ENCODE peak calls at places on chromosome 20, in four cellular contexts. Q is HepG2, M is K562, B is H1. T is an unnamed sample.

GRCh38 chr20:32433311-32434021 is 75.3 kb downstream of the ASXL1 start:
- DNase-seq in Q (no peak), M (no peak), B (no peak), T (no peak)

GRCh38 chr20:57618091-57618765 is 2.0 kb downstream of the ZBP1 start:
- DNase-seq in Q (no peak), M (no peak), B (no peak), T (peak)

GRCh38 chr20:53425481-53425880 is 168.2 kb downstream of the ZNF217 start:
- DNase-seq in B (no peak), M (no peak), Q (no peak), T (no peak)

GRCh38 chr20:59629141-59630045 is 25.1 kb downstream of the PHACTR3 start:
- DNase-seq in M (no peak), Q (no peak), B (no peak), T (no peak)

GRCh38 chr20:49510562-49511117 is 28.2 kb upstream of the KCNB1 start:
- DNase-seq in B (no peak), M (no peak), Q (no peak), T (no peak)

GRCh38 chr20:42027746-42028268 is 409.6 kb upstream of the CHD6 start:
- DNase-seq in Q (no peak), B (no peak), M (no peak), T (no peak)

GRCh38 chr20:64205611-64206026 is 41.4 kb downstream of the MYT1 start:
- DNase-seq in Q (no peak), B (no peak), M (no peak), T (no peak)

GRCh38 chr20:32006053-32006452 is 4.2 kb upstream of the CCM2L start:
- DNase-seq in B (no peak), Q (no peak), M (no peak), T (no peak)

GRCh38 chr20:2280083-2280482 is 15.7 kb upstream of the TGM3 start:
- DNase-seq in M (no peak), Q (no peak), B (no peak), T (no peak)

GRCh38 chr20:50992733-50993457 is 30.0 kb downstream of the KCNG1 start:
- DNase-seq in M (peak), B (peak), Q (peak), T (peak)

GRCh38 chr20:35013421-35014411 is 58.0 kb downstream of the MYH7B start:
- DNase-seq in B (no peak), M (no peak), Q (no peak), T (no peak)
- TF ChIP-seq RNF2 in B (no peak), M (no peak), Q (no peak), T (no peak)

GRCh38 chr20:36491901-36492617 is 49.3 kb upstream of the MYL9 start:
- DNase-seq in M (no peak), B (no peak), Q (no peak), T (no peak)
- TF ChIP-seq RNF2 in M (no peak), B (no peak), Q (no peak), T (no peak)

DNA sequence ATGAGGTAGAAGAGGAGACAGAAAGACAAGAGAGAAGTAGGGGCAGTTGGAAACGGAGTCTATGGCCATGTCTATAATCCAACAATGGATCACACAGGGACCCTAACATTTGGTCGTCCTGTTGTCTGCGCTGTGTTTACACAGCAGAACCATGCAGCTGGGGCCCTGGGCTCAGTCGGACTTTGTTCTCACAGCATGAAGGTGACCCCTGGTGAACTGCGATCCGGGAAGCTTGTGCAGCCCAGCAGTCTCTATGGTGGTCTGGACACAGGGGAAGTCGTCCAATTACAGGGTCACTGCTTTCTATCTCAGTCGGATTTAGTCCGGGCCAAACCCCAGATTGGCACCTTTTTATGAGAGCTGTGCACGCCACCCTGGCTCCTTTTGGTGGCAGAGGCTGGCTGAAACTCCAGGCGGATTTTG is 153.6 kb downstream of the FOXA2 start:
- DNase-seq in Q (peak), B (no peak), M (no peak), T (no peak)
- TF ChIP-seq RNF2 in Q (peak), B (no peak), M (no peak), T (no peak)

GRCh38 chr20:40293740-40294139 is 395.3 kb downstream of the MAFB start:
- DNase-seq in B (no peak), Q (no peak), M (no peak), T (no peak)
- TF ChIP-seq RNF2 in B (no peak), Q (no peak), M (no peak), T (no peak)

GRCh38 chr20:63150391-63150898 is 65.5 kb downstream of the YTHDF1 start:
- DNase-seq in B (no peak), Q (no peak), M (no peak), T (no peak)
- TF ChIP-seq RNF2 in B (no peak), Q (no peak), M (no peak), T (no peak)

DNA sequence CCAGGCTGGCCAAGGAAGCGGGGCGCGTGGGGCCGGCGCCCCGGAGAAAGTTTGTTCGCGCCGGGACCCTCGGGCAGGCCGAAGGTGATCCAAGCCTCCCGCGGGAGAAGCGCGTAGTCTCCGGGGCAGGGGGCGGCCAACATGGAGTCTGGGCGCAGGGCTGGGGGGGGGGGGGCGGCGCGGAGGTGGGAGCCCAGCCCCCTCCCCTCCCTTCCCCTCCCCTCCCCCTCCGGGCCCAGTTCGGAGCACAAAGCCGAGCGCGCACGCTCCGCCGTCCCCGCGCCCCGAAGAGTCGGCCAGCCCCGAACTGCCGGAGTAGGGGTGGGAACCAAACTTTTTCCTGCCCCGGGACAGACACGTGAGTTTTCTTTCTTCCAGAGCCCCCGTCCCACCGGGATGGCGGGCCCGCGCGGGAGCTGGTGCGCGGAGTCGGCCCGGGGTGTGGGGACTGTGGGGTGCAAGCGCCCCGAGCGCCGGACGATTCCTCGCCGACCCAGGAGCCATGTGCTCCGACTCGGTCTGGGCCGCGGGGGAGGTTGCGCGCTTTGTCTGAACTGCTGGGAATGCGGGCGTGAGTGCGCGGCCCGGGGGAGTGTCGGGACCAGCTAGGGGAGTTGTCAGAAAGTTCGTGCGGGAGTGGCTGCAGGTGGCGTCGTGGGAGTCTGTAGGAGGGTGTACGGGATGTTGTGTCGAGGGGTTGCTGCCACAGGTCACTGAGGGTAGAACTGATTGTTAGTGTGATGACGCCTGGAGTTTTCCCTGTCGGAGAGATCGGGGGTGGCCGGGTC is 1.1 kb downstream of the TGIF2 start:
- DNase-seq in Q (peak), B (no peak), M (peak), T (peak)
- TF ChIP-seq RNF2 in Q (peak), B (no peak), M (peak), T (no peak)

DNA sequence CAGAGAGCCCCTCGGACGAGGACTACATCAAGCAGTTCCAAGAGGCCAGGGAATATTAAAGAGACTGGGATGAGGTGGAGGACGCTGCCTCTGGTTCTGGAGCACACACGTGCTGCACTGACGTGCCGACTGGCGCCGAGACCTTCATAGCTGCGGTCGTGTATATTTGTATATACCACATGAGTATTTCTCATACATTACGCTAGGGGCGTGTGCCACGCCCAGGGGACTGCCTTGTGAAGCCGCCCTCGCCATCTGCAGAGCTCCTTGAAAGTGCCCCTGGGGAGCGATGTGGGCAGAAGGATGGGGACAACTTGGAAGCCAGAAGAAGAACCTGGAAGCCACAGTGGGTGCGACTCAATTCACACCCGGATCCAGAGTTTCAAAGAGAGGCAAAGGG is 78.3 kb downstream of the ISM1 start:
- DNase-seq in B (no peak), Q (no peak), M (no peak), T (no peak)
- TF ChIP-seq RNF2 in B (no peak), Q (no peak), M (no peak), T (no peak)

DNA sequence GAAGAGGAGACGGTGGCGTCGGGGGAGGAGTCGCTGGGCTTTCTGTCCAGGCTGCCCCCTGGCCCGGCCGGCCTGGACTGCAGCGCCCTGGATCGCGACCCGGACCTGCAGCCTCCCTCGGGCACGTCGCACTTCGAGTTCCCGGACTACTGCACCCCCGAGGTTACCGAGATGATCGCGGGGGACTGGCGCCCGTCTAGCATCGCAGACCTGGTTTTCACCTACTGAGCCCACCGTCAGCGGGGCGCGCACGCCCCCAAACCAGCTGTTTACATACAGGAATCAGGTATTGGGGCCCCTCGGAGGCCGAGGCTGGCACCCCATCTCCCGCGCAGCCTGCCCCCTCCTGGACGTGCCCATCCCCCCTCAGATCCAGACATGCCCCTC is 1.3 kb downstream of the SOX12 start:
- DNase-seq in M (no peak), B (no peak), Q (no peak), T (peak)
- TF ChIP-seq RNF2 in M (peak), B (no peak), Q (no peak), T (no peak)

T was measured in A549.